ENCODE peak calls at places on chromosomes 13 and 19, in six cellular contexts. L is naive thymus-derived CD8-positive, alpha-beta T cell; Q is fibroblast of the aortic adventitia; B is hippocampal formation; G is fibroblast of mammary gland; D is stimulated activated CD4-positive, alpha-beta T cell treated with anti-CD3 and anti-CD28 coated beads, Interleukin-1b, Interleukin-23, amount 100 ng/mL, for 1 hour. V is an unnamed sample.
A peak's percentile ranks its signal among the peaks of the same experiment; 100 is the strongest.

GRCh38 chr19:48609571-48610108 is 3.1 kb downstream of the SPACA4 start:
- DNase-seq in L (no peak), Q (no peak), B (no peak), G (no peak), D (no peak), V (no peak)

GRCh38 chr19:47210689-47211316 is 20.2 kb downstream of the BBC3 start:
- DNase-seq in L (peak; percentile 65), Q (peak; percentile 91), B (peak; percentile 16), G (peak; percentile 82), D (peak; percentile 74), V (peak; percentile 86)

GRCh38 chr19:6373096-6373812 is 660 bp downstream of the ALKBH7 start:
- DNase-seq in L (peak; percentile 97), Q (peak; percentile 97), B (peak; percentile 98), G (peak; percentile 97), D (peak; percentile 99), V (peak; percentile 98)

GRCh38 chr19:35987571-35987896 is 7.5 kb upstream of the SDHAF1 start:
- DNase-seq in L (no peak), Q (no peak), B (no peak), G (no peak), D (no peak), V (no peak)

GRCh38 chr19:6739390-6739883 is at the start of gene TRIP10:
- DNase-seq in L (peak; percentile 63), Q (peak; percentile 78), B (peak; percentile 65), G (peak; percentile 71), D (peak; percentile 69), V (peak; percentile 81)

GRCh38 chr13:75910591-75910990 is 274.5 kb downstream of the LMO7 start:
- DNase-seq in L (no peak), Q (no peak), B (no peak), G (peak; percentile 13), D (no peak), V (no peak)

GRCh38 chr19:34260771-34261173 is 6.4 kb downstream of the GARRE1 start:
- DNase-seq in L (no peak), Q (peak; percentile 71), B (no peak), G (no peak), D (no peak), V (no peak)

GRCh38 chr19:5131866-5132561 is 163.1 kb downstream of the KDM4B start:
- DNase-seq in L (peak; percentile 71), Q (no peak), B (no peak), G (no peak), D (no peak), V (peak; percentile 36)

GRCh38 chr13:40933508-40933907 is 85.6 kb downstream of the ELF1 start:
- DNase-seq in L (no peak), Q (no peak), B (no peak), G (no peak), D (no peak), V (no peak)

GRCh38 chr19:39941615-39942507 is 7.4 kb upstream of the FCGBP start:
- DNase-seq in L (peak; percentile 62), Q (no peak), B (no peak), G (peak; percentile 15), D (no peak), V (peak; percentile 49)

GRCh38 chr13:78881746-78882145 is 222.8 kb upstream of the OBI1 start:
- DNase-seq in L (no peak), Q (no peak), B (no peak), G (no peak), D (no peak), V (no peak)

GRCh38 chr13:45711952-45712351 is 9.8 kb downstream of the CBY2 start:
- DNase-seq in L (no peak), Q (no peak), B (no peak), G (no peak), D (no peak), V (no peak)

GRCh38 chr19:54160182-54160811 is 776 bp upstream of the LENG1 start:
- DNase-seq in L (no peak), Q (peak; percentile 26), B (no peak), G (peak; percentile 43), D (no peak), V (no peak)

GRCh38 chr13:20160346-20161274 is at the start of gene GJA3:
- DNase-seq in L (peak; percentile 62), Q (no peak), B (no peak), G (peak; percentile 23), D (no peak), V (peak; percentile 41)

GRCh38 chr13:51612867-51613266 is 28.6 kb downstream of the WDFY2 start:
- DNase-seq in L (no peak), Q (no peak), B (no peak), G (no peak), D (no peak), V (no peak)

GRCh38 chr13:49569993-49570689 is 15.2 kb downstream of the RCBTB1 start:
- DNase-seq in L (no peak), Q (no peak), B (no peak), G (no peak), D (no peak), V (no peak)

GRCh38 chr19:1942934-1943555 is 2.1 kb downstream of the CSNK1G2 start:
- DNase-seq in L (no peak), Q (no peak), B (no peak), G (no peak), D (no peak), V (no peak)

GRCh38 chr13:110520431-110521295 is 40.9 kb downstream of the RAB20 start:
- DNase-seq in L (no peak), Q (peak; percentile 93), B (peak; percentile 62), G (peak; percentile 86), D (no peak), V (no peak)

GRCh38 chr19:38149597-38149996 is 74.4 kb downstream of the DPF1 start:
- DNase-seq in L (no peak), Q (no peak), B (no peak), G (peak; percentile 18), D (no peak), V (no peak)

GRCh38 chr19:18594824-18595373 is 6.3 kb downstream of the REX1BD start:
- DNase-seq in L (no peak), Q (no peak), B (no peak), G (no peak), D (no peak), V (no peak)

GRCh38 chr19:48933382-48933932 is at the start of gene DHDH:
- DNase-seq in L (peak; percentile 86), Q (peak; percentile 30), B (peak; percentile 41), G (peak; percentile 32), D (peak; percentile 48), V (peak; percentile 85)

V was measured in activated gamma-delta T cell treated with Interleukin-2 at 50 U/mL for 16 hours.